ENCODE peak calls at places on chromosomes 1 and 21, in eight cellular contexts. B is left colon; G is NCI-H1105 treated with DMSO at 0.1 percent for 48 hours; P is progenitor cell of endocrine pancreas; K is T-helper 17 cell; D is stimulated activated CD8-positive, alpha-beta memory T cell treated with anti-CD3 and anti-CD28 coated beads, Interleukin-4, amount 100 ng/mL, for 24 hours; X is dermis blood vessel endothelial cell; I is amniotic stem cell. Y is an unnamed sample.

GRCh38 chr21:42062543-42063022 is 8.5 kb upstream of the UMODL1 start:
- DNase-seq in K (peak), B (peak), P (no peak), D (peak), I (no peak), G (no peak), X (no peak), Y (peak)

GRCh38 chr1:165369255-165369848 is 12.8 kb upstream of the LMX1A start:
- DNase-seq in I (no peak), X (peak), K (peak), P (peak), D (peak), G (no peak), B (no peak), Y (peak)

GRCh38 chr1:111334169-111334568 is 43.5 kb downstream of the CHIA start:
- DNase-seq in G (peak), D (no peak), X (peak), P (no peak), I (peak), B (no peak), K (no peak), Y (peak)

GRCh38 chr1:2204384-2205190 is 10.0 kb upstream of the FAAP20 start:
- DNase-seq in X (peak), B (peak), P (peak), K (peak), G (peak), I (peak), D (no peak), Y (no peak)

GRCh38 chr1:106721779-106722178 is 334.7 kb upstream of the PRMT6 start:
- DNase-seq in K (no peak), D (no peak), P (no peak), I (no peak), B (no peak), G (no peak), X (no peak), Y (no peak)

GRCh38 chr1:168320805-168321577 is 40.3 kb downstream of the TBX19 start:
- DNase-seq in D (no peak), I (peak), X (peak), K (no peak), B (no peak), G (no peak), P (no peak), Y (no peak)

GRCh38 chr1:29396438-29397255 is 160.3 kb downstream of the PTPRU start:
- DNase-seq in P (no peak), D (no peak), B (no peak), X (no peak), K (no peak), G (no peak), I (no peak), Y (no peak)

GRCh38 chr1:23916209-23917131 is 3.3 kb upstream of the CNR2 start:
- DNase-seq in P (peak), G (peak), K (no peak), I (peak), B (peak), X (peak), D (peak), Y (no peak)

GRCh38 chr1:206505702-206506375 is 1.5 kb upstream of the RASSF5 start:
- DNase-seq in X (peak), G (no peak), I (no peak), P (no peak), B (no peak), D (no peak), K (no peak), Y (no peak)

GRCh38 chr1:182699673-182700350 is 15.4 kb upstream of the RGS8 start:
- DNase-seq in D (no peak), K (no peak), X (no peak), G (no peak), P (no peak), B (no peak), I (no peak), Y (no peak)

GRCh38 chr1:221961532-221962292 is 219.8 kb upstream of the DUSP10 start:
- DNase-seq in G (no peak), B (no peak), P (no peak), X (no peak), K (no peak), D (peak), I (no peak), Y (no peak)

GRCh38 chr1:222880586-222880985 is 65.7 kb downstream of the DISP1 start:
- DNase-seq in X (peak), I (no peak), P (no peak), K (no peak), B (no peak), D (no peak), G (no peak), Y (no peak)

GRCh38 chr1:15153184-15153841 is at the start of gene TMEM51:
- DNase-seq in I (no peak), K (no peak), G (peak), X (peak), B (peak), P (peak), D (no peak), Y (no peak)

GRCh38 chr1:205247130-205247921 is 19.6 kb downstream of the TMCC2 start:
- DNase-seq in D (no peak), P (no peak), B (no peak), I (no peak), G (no peak), X (no peak), K (no peak), Y (no peak)

GRCh38 chr1:205492201-205492667 is 12.2 kb upstream of the CDK18 start:
- DNase-seq in G (peak), D (no peak), I (no peak), X (no peak), B (no peak), K (no peak), P (no peak), Y (no peak)

GRCh38 chr1:64686828-64687724 is 57.8 kb upstream of the RAVER2 start:
- DNase-seq in G (peak), X (peak), D (no peak), B (no peak), K (no peak), I (no peak), P (no peak), Y (no peak)

GRCh38 chr1:19771350-19771749 is 28.4 kb downstream of the TMCO4 start:
- DNase-seq in D (no peak), K (no peak), X (no peak), I (no peak), B (no peak), G (no peak), P (no peak), Y (no peak)

GRCh38 chr1:155466996-155467395 is 95.6 kb downstream of the ASH1L start:
- DNase-seq in D (no peak), X (peak), G (no peak), P (no peak), B (no peak), I (peak), K (no peak), Y (no peak)

GRCh38 chr1:204448321-204448964 is 36.8 kb upstream of the PPP1R15B start:
- DNase-seq in I (no peak), B (peak), P (no peak), D (no peak), G (no peak), K (no peak), X (no peak), Y (no peak)

GRCh38 chr1:172332230-172332629 is 88.3 kb upstream of the C1orf105 start:
- DNase-seq in D (no peak), K (no peak), X (no peak), P (no peak), B (no peak), I (no peak), G (no peak), Y (no peak)

GRCh38 chr1:110130989-110131388 is 18.7 kb downstream of the UBL4B start:
- DNase-seq in B (no peak), D (no peak), G (no peak), X (no peak), P (no peak), I (no peak), K (no peak), Y (no peak)

GRCh38 chr1:246058478-246058877 is 448.6 kb downstream of the SMYD3 start:
- DNase-seq in B (no peak), D (no peak), X (no peak), P (no peak), K (no peak), I (no peak), G (no peak), Y (no peak)

GRCh38 chr1:224434447-224435317 is at the start of gene WDR26:
- DNase-seq in G (peak), I (peak), B (peak), X (peak), P (peak), K (peak), D (peak), Y (peak)